ENCODE peak calls at places on chromosomes 5 and 9, in five cellular contexts. C, T, H, B and L are unnamed samples.

GRCh38 chr5:77209495-77210090 is 887 bp upstream of the PDE8B start:
- DNase-seq in C (no peak), T (no peak), H (no peak), B (no peak), L (no peak)

GRCh38 chr9:38482918-38483592 is 58.8 kb upstream of the IGFBPL1 start:
- DNase-seq in C (no peak), T (peak), H (no peak), B (no peak), L (no peak)

GRCh38 chr5:52961238-52961637 is 27.9 kb upstream of the ITGA2 start:
- DNase-seq in C (peak), T (peak), H (no peak), B (no peak), L (no peak)

GRCh38 chr5:137733922-137734695 is 1.8 kb downstream of the KLHL3 start:
- DNase-seq in C (no peak), T (peak), H (no peak), B (no peak), L (peak)

GRCh38 chr5:40552981-40553380 is 126.7 kb upstream of the PTGER4 start:
- DNase-seq in C (no peak), T (no peak), H (no peak), B (no peak), L (no peak)

GRCh38 chr9:27595733-27596132 is 22.5 kb upstream of the C9orf72 start:
- DNase-seq in C (no peak), T (no peak), H (no peak), B (no peak), L (no peak)

GRCh38 chr9:115033800-115034199 is 84.2 kb downstream of the TNC start:
- DNase-seq in C (no peak), T (no peak), H (no peak), B (no peak), L (no peak)

GRCh38 chr5:10602031-10602806 is 38.3 kb downstream of the ANKRD33B start:
- DNase-seq in C (no peak), T (no peak), H (no peak), B (no peak), L (no peak)

GRCh38 chr5:168637793-168638192 is 58.6 kb upstream of the PANK3 start:
- DNase-seq in C (no peak), T (no peak), H (no peak), B (no peak), L (no peak)

GRCh38 chr5:173717959-173718358 is 101.5 kb upstream of the BOD1 start:
- DNase-seq in C (no peak), T (no peak), H (no peak), B (no peak), L (peak)

DNA sequence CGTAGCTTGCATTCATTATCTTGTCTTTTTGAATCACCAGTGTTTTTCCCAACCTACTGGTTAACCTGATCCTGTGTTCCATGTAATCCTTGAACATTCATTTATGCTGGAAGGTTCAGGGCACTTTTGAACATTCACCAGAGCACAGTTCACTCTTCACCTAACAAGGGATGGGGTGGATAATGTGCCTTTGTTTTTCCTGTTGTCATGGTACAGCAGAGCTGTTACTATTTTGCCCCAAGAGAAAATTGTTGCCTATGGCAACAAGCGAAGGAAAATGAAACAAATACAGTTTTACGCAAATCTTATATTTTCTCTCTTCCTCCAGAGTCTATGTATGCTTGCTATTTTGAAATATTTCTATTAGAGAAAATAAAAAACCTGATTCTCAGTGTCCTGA is 60.3 kb upstream of the RIOK2 start:
- DNase-seq in C (no peak), T (peak), H (peak), B (no peak), L (peak)
- H3K4me3 ChIP-seq in C (no peak), T (no peak), H (no peak), B (no peak), L (no peak)

GRCh38 chr9:18060304-18060934 is 413.5 kb upstream of the ADAMTSL1 start:
- DNase-seq in C (no peak), T (peak), H (peak), B (no peak), L (peak)
- TF ChIP-seq CTCF in C (peak), T (peak), H (peak), B (no peak), L (peak)

DNA sequence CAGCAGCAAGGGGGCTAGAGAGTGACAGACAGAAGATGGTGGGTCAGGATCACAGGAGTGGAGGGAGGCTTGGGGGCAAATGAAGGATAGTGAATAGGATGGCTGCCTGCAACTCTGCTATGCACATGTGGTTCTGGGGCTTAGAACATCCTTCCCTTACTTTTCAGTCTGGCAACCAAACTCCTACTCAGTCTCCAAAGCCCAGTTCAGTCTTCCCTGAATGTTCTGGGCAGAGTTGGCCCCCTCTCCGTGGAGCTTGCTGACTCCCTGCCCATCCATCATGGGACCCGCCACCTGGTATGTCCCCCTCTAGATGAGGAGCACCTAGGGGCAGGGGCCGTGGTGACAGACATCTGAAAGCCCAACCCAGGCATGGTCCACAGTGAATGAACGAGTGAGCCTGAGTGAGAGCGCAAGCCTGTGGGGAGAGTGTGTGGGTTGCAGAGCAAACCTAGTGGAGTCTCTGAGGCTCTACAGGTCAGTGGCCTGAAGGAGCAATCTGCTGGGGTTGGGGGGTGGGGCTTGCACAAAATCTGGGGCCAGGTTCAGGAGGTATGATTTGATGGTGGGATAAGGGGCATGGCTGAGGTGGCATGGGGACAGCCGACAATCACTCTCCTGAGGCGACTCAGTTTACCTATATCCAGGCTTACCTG is 180.6 kb downstream of the FGF18 start:
- DNase-seq in C (no peak), T (no peak), H (no peak), B (no peak), L (no peak)
- H3K4me3 ChIP-seq in C (no peak), T (no peak), H (no peak), B (no peak), L (no peak)

GRCh38 chr5:55114061-55114460 is 11.6 kb downstream of the GZMA start:
- DNase-seq in C (no peak), T (no peak), H (no peak), B (no peak), L (no peak)

GRCh38 chr5:55108651-55109050 is 6.2 kb downstream of the GZMA start:
- DNase-seq in C (no peak), T (no peak), H (no peak), B (no peak), L (no peak)

GRCh38 chr5:55113327-55113726 is 10.9 kb downstream of the GZMA start:
- DNase-seq in C (no peak), T (no peak), H (no peak), B (no peak), L (no peak)

GRCh38 chr5:55104966-55105701 is 2.7 kb downstream of the GZMA start:
- DNase-seq in C (no peak), T (no peak), H (no peak), B (no peak), L (no peak)

GRCh38 chr5:55110156-55110680 is 7.8 kb downstream of the GZMA start:
- DNase-seq in C (no peak), T (no peak), H (no peak), B (no peak), L (no peak)
- TF ChIP-seq CTCF in C (no peak), T (no peak), H (no peak), B (no peak), L (no peak)

DNA sequence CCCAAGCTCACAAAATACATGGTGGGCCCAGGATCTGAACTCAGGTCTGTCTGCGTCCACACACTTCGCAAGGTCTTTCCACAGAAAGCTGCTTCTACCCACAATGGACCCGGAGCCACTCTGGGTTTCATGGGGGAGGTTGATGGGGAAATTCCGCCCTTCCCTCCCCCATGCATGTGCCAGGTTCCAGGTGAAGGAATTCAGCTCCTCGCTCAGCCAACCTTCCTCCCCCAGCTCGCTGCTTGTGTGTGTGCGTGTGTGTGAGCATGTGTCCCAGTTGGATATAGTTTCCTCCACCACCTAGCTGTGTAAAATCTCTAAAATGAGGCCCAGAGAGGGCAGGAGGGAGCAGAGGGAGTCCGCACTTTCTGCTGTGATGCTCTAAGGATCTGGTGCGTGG is 1.0 kb downstream of the PTGS1 start:
- DNase-seq in C (no peak), T (no peak), H (no peak), B (no peak), L (no peak)
- H3K4me3 ChIP-seq in C (peak), T (no peak), H (peak), B (peak), L (peak)